ENCODE peak calls at places on chromosomes 16 and 17, in ten cellular contexts. B, Q, U, Y, Z, C, F, I, R and J are unnamed samples.

GRCh38 chr17:5699789-5700188 is 115.5 kb upstream of the NLRP1 start:
- DNase-seq in B (no peak), Q (no peak), U (no peak), Y (no peak), Z (no peak), C (no peak), F (no peak), I (no peak), R (no peak), J (no peak)

GRCh38 chr17:28372203-28372944 is 880 bp downstream of the SARM1 start:
- DNase-seq in B (peak), Q (peak), U (no peak), Y (no peak), Z (no peak), C (peak), F (no peak), I (peak), R (no peak), J (no peak)

GRCh38 chr17:35875439-35876139 is 4.6 kb downstream of the CCL5 start:
- DNase-seq in B (no peak), Q (no peak), U (no peak), Y (peak), Z (no peak), C (no peak), F (no peak), I (peak), R (no peak), J (no peak)

GRCh38 chr17:50884354-50885311 is 18.5 kb upstream of the TOB1 start:
- DNase-seq in B (peak), Q (no peak), U (peak), Y (no peak), Z (no peak), C (no peak), F (peak), I (no peak), R (no peak), J (no peak)

GRCh38 chr17:8955021-8955420 is 10.5 kb downstream of the PIK3R5 start:
- DNase-seq in B (no peak), Q (no peak), U (peak), Y (no peak), Z (no peak), C (no peak), F (no peak), I (no peak), R (no peak), J (no peak)

GRCh38 chr17:56881685-56882295 is 32.1 kb downstream of the TRIM25 start:
- DNase-seq in B (no peak), Q (no peak), U (no peak), Y (no peak), Z (no peak), C (no peak), F (no peak), I (no peak), R (no peak), J (no peak)

GRCh38 chr16:12498077-12498476 is 305.6 kb downstream of the CPPED1 start:
- DNase-seq in B (no peak), Q (no peak), U (no peak), Y (no peak), Z (no peak), C (no peak), F (peak), I (no peak), R (no peak), J (no peak)

GRCh38 chr17:5693821-5694220 is 109.5 kb upstream of the NLRP1 start:
- DNase-seq in B (no peak), Q (no peak), U (no peak), Y (no peak), Z (no peak), C (no peak), F (no peak), I (no peak), R (no peak), J (no peak)

GRCh38 chr16:31108794-31109558 is 790 bp downstream of the BCKDK start:
- DNase-seq in B (no peak), Q (no peak), U (no peak), Y (no peak), Z (no peak), C (no peak), F (no peak), I (no peak), R (no peak), J (no peak)